ENCODE peak calls at places on chromosomes 16 and 17, in four cellular contexts. T is AG09309, B is HTR-8/SVneo, R is NCI-H2107. J is an unnamed sample.

GRCh38 chr17:77316191-77316641 is 175.4 kb downstream of the SEC14L1 start:
- DNase-seq in B (no peak), T (no peak), R (no peak), J (peak; percentile 37)

GRCh38 chr16:89869911-89870310 is 3.5 kb upstream of the TCF25 start:
- DNase-seq in R (no peak), T (no peak), B (no peak), J (no peak)

GRCh38 chr17:1107083-1107776 is 72.6 kb downstream of the ABR start:
- DNase-seq in R (no peak), T (no peak), B (no peak), J (no peak)

GRCh38 chr17:1724351-1724868 is at the start of gene WDR81:
- DNase-seq in R (no peak), B (peak; percentile 94), T (peak; percentile 25), J (peak; percentile 74)

GRCh38 chr17:74214642-74215331 is 1.4 kb downstream of the TTYH2 start:
- DNase-seq in T (no peak), B (no peak), R (no peak), J (no peak)

GRCh38 chr16:11233727-11234376 is 22.2 kb downstream of the SOCS1 start:
- DNase-seq in B (no peak), R (no peak), T (no peak), J (no peak)

GRCh38 chr17:61397086-61397842 is 2.4 kb upstream of the TBX2 start:
- DNase-seq in B (no peak), R (no peak), T (no peak), J (no peak)

GRCh38 chr17:27319536-27320221 is 25.8 kb downstream of the WSB1 start:
- DNase-seq in R (no peak), B (no peak), T (no peak), J (no peak)

GRCh38 chr16:89721644-89722391 is 481 bp downstream of the ZNF276 start:
- DNase-seq in R (no peak), B (peak; percentile 54), T (no peak), J (no peak)

GRCh38 chr17:15963670-15964110 is 18.8 kb downstream of the ADORA2B start:
- DNase-seq in R (no peak), T (no peak), B (peak; percentile 84), J (peak; percentile 34)

GRCh38 chr17:557371-557770 is 157.3 kb downstream of the VPS53 start:
- DNase-seq in R (no peak), T (no peak), B (no peak), J (no peak)

GRCh38 chr17:67438669-67439068 is 61.6 kb downstream of the PITPNC1 start:
- DNase-seq in B (no peak), R (no peak), T (no peak), J (no peak)

GRCh38 chr17:7133424-7133823 is 18.8 kb upstream of the ASGR2 start:
- DNase-seq in T (no peak), B (no peak), R (no peak), J (peak; percentile 48)

GRCh38 chr17:74930535-74931036 is 5.1 kb upstream of the OTOP3 start:
- DNase-seq in B (no peak), R (no peak), T (no peak), J (no peak)

GRCh38 chr17:61400058-61400785 is 579 bp downstream of the TBX2 start:
- DNase-seq in B (no peak), R (no peak), T (no peak), J (peak; percentile 81)

GRCh38 chr16:12178251-12178990 is 201.9 kb downstream of the SNX29 start:
- DNase-seq in B (no peak), R (no peak), T (no peak), J (no peak)

GRCh38 chr16:21638573-21638975 is 13.8 kb downstream of the IGSF6 start:
- DNase-seq in T (no peak), R (no peak), B (no peak), J (no peak)

GRCh38 chr17:77734371-77735050 is 224.0 kb upstream of the TNRC6C start:
- DNase-seq in T (peak; percentile 10), B (peak; percentile 94), R (peak; percentile 75), J (no peak)

GRCh38 chr16:49463529-49463928 is 89.9 kb downstream of the C16orf78 start:
- DNase-seq in R (no peak), T (no peak), B (no peak), J (no peak)

GRCh38 chr16:82643936-82644630 is 17.3 kb downstream of the CDH13 start:
- DNase-seq in B (no peak), R (no peak), T (no peak), J (peak; percentile 12)

GRCh38 chr17:47948706-47949196 is 7.4 kb downstream of the PNPO start:
- DNase-seq in R (no peak), B (no peak), T (no peak), J (no peak)

GRCh38 chr17:2691965-2692780 is 19.4 kb downstream of the CLUH start:
- DNase-seq in B (no peak), R (no peak), T (no peak), J (no peak)

GRCh38 chr16:81532491-81533174 is 88.0 kb downstream of the CMIP start:
- DNase-seq in R (no peak), T (no peak), B (no peak), J (peak; percentile 70)

J was measured in trophoblast cell.